ENCODE peak calls at places on chromosomes 13 and 19, in nine cellular contexts. One of them, this sample, is unnamed.
A peak's percentile ranks its signal among the peaks of the same experiment; 100 is the strongest.

GRCh38 chr19:12546903-12547302 is 4.4 kb downstream of the ZNF564 start:
- DNase-seq in HT1080: no peak
- DNase-seq in substantia nigra: no peak
- DNase-seq in AG09309: no peak
- DNase-seq in cerebellum: no peak
- DNase-seq in NCI-H1092: no peak
- DNase-seq in GM19239: no peak
- DNase-seq in MV-4-11: no peak
- DNase-seq in MCF 10A: no peak
- DNase-seq in this sample: no peak

GRCh38 chr19:45630463-45630862 is 8.7 kb downstream of the EML2 start:
- DNase-seq in MV-4-11: peak; percentile 51
- DNase-seq in HT1080: peak; percentile 96
- DNase-seq in MCF 10A: peak; percentile 95
- DNase-seq in AG09309: peak; percentile 87
- DNase-seq in GM19239: no peak
- DNase-seq in substantia nigra: no peak
- DNase-seq in cerebellum: no peak
- DNase-seq in NCI-H1092: no peak
- DNase-seq in this sample: no peak

GRCh38 chr19:11496391-11497163 is 9.1 kb downstream of the ZNF653 start:
- DNase-seq in substantia nigra: no peak
- DNase-seq in MV-4-11: peak; percentile 60
- DNase-seq in MCF 10A: peak; percentile 93
- DNase-seq in NCI-H1092: no peak
- DNase-seq in HT1080: peak; percentile 84
- DNase-seq in cerebellum: no peak
- DNase-seq in AG09309: peak; percentile 55
- DNase-seq in GM19239: no peak
- DNase-seq in this sample: no peak

GRCh38 chr19:35805518-35806102 is 7.0 kb downstream of the PRODH2 start:
- DNase-seq in NCI-H1092: peak; percentile 79
- DNase-seq in cerebellum: no peak
- DNase-seq in MV-4-11: no peak
- DNase-seq in MCF 10A: no peak
- DNase-seq in substantia nigra: no peak
- DNase-seq in HT1080: no peak
- DNase-seq in AG09309: no peak
- DNase-seq in GM19239: no peak
- DNase-seq in this sample: no peak

GRCh38 chr13:20702530-20702929 is 969 bp upstream of the IL17D start:
- DNase-seq in GM19239: no peak
- DNase-seq in cerebellum: no peak
- DNase-seq in substantia nigra: no peak
- DNase-seq in HT1080: no peak
- DNase-seq in MCF 10A: no peak
- DNase-seq in NCI-H1092: no peak
- DNase-seq in MV-4-11: no peak
- DNase-seq in AG09309: no peak
- DNase-seq in this sample: no peak

GRCh38 chr19:57282011-57282636 is 1.8 kb downstream of the ZNF460 start:
- DNase-seq in MV-4-11: no peak
- DNase-seq in cerebellum: no peak
- DNase-seq in GM19239: no peak
- DNase-seq in MCF 10A: peak; percentile 21
- DNase-seq in HT1080: no peak
- DNase-seq in AG09309: no peak
- DNase-seq in NCI-H1092: no peak
- DNase-seq in substantia nigra: no peak
- DNase-seq in this sample: no peak

GRCh38 chr13:48975101-48975925 is at the start of gene FNDC3A:
- DNase-seq in NCI-H1092: peak; percentile 53
- DNase-seq in MCF 10A: peak; percentile 50
- DNase-seq in HT1080: peak; percentile 45
- DNase-seq in cerebellum: peak; percentile 76
- DNase-seq in GM19239: no peak
- DNase-seq in substantia nigra: peak; percentile 24
- DNase-seq in MV-4-11: peak; percentile 58
- DNase-seq in AG09309: no peak
- DNase-seq in this sample: peak; percentile 72

GRCh38 chr13:75329097-75329496 is 152.9 kb downstream of the TBC1D4 start:
- DNase-seq in substantia nigra: no peak
- DNase-seq in GM19239: no peak
- DNase-seq in MCF 10A: no peak
- DNase-seq in NCI-H1092: no peak
- DNase-seq in cerebellum: no peak
- DNase-seq in MV-4-11: no peak
- DNase-seq in AG09309: no peak
- DNase-seq in HT1080: no peak
- DNase-seq in this sample: no peak

GRCh38 chr13:39402221-39402620 is 200.8 kb downstream of the LHFPL6 start:
- DNase-seq in substantia nigra: no peak
- DNase-seq in MCF 10A: no peak
- DNase-seq in AG09309: no peak
- DNase-seq in GM19239: no peak
- DNase-seq in MV-4-11: no peak
- DNase-seq in NCI-H1092: no peak
- DNase-seq in cerebellum: no peak
- DNase-seq in HT1080: no peak
- DNase-seq in this sample: no peak

GRCh38 chr19:15962319-15962718 is 13.5 kb downstream of the OR10H4 start:
- DNase-seq in NCI-H1092: no peak
- DNase-seq in MV-4-11: no peak
- DNase-seq in GM19239: no peak
- DNase-seq in cerebellum: no peak
- DNase-seq in substantia nigra: no peak
- DNase-seq in AG09309: no peak
- DNase-seq in MCF 10A: peak; percentile 12
- DNase-seq in HT1080: no peak
- DNase-seq in this sample: no peak

GRCh38 chr19:3234800-3235199 is 10.3 kb downstream of the CELF5 start:
- DNase-seq in MCF 10A: no peak
- DNase-seq in HT1080: no peak
- DNase-seq in NCI-H1092: no peak
- DNase-seq in substantia nigra: no peak
- DNase-seq in cerebellum: no peak
- DNase-seq in AG09309: no peak
- DNase-seq in GM19239: no peak
- DNase-seq in MV-4-11: no peak
- DNase-seq in this sample: no peak

GRCh38 chr19:58519087-58519354 is 589 bp downstream of the ZBTB45 start:
- DNase-seq in HT1080: peak; percentile 64
- DNase-seq in MCF 10A: peak; percentile 80
- DNase-seq in NCI-H1092: peak; percentile 44
- DNase-seq in GM19239: peak; percentile 41
- DNase-seq in substantia nigra: peak; percentile 47
- DNase-seq in MV-4-11: peak; percentile 71
- DNase-seq in AG09309: peak; percentile 14
- DNase-seq in cerebellum: peak; percentile 58
- DNase-seq in this sample: peak; percentile 73

GRCh38 chr13:113947321-113948033 is 26.4 kb downstream of the C13orf46 start:
- DNase-seq in HT1080: no peak
- DNase-seq in MV-4-11: no peak
- DNase-seq in substantia nigra: peak; percentile 31
- DNase-seq in NCI-H1092: peak; percentile 22
- DNase-seq in AG09309: no peak
- DNase-seq in MCF 10A: peak; percentile 62
- DNase-seq in cerebellum: peak; percentile 32
- DNase-seq in GM19239: no peak
- DNase-seq in this sample: peak; percentile 76

GRCh38 chr19:49486710-49487276 is 615 bp upstream of the RPL13A start:
- DNase-seq in cerebellum: no peak
- DNase-seq in MV-4-11: no peak
- DNase-seq in HT1080: no peak
- DNase-seq in MCF 10A: no peak
- DNase-seq in NCI-H1092: no peak
- DNase-seq in substantia nigra: no peak
- DNase-seq in AG09309: no peak
- DNase-seq in GM19239: no peak
- DNase-seq in this sample: no peak

GRCh38 chr13:97548736-97549135 is 114.8 kb downstream of the RAP2A start:
- DNase-seq in HT1080: no peak
- DNase-seq in MCF 10A: no peak
- DNase-seq in substantia nigra: no peak
- DNase-seq in GM19239: no peak
- DNase-seq in MV-4-11: no peak
- DNase-seq in AG09309: no peak
- DNase-seq in NCI-H1092: no peak
- DNase-seq in cerebellum: no peak
- DNase-seq in this sample: no peak

GRCh38 chr19:48991823-48992570 is 1.1 kb downstream of the GYS1 start:
- DNase-seq in GM19239: no peak
- DNase-seq in MV-4-11: peak; percentile 56
- DNase-seq in MCF 10A: peak; percentile 86
- DNase-seq in AG09309: peak; percentile 45
- DNase-seq in NCI-H1092: no peak
- DNase-seq in HT1080: peak; percentile 81
- DNase-seq in substantia nigra: no peak
- DNase-seq in cerebellum: peak; percentile 59
- DNase-seq in this sample: peak; percentile 87

GRCh38 chr13:114140909-114141255 is 8.5 kb upstream of the RASA3 start:
- DNase-seq in AG09309: no peak
- DNase-seq in MCF 10A: no peak
- DNase-seq in substantia nigra: no peak
- DNase-seq in cerebellum: no peak
- DNase-seq in NCI-H1092: no peak
- DNase-seq in GM19239: no peak
- DNase-seq in HT1080: no peak
- DNase-seq in MV-4-11: peak; percentile 12
- DNase-seq in this sample: no peak

GRCh38 chr13:64457976-64458375 is 2772.2 kb downstream of the PCDH9 start:
- DNase-seq in MCF 10A: peak; percentile 11
- DNase-seq in GM19239: no peak
- DNase-seq in AG09309: peak; percentile 25
- DNase-seq in substantia nigra: no peak
- DNase-seq in NCI-H1092: no peak
- DNase-seq in HT1080: no peak
- DNase-seq in cerebellum: no peak
- DNase-seq in MV-4-11: no peak
- DNase-seq in this sample: no peak

GRCh38 chr13:107866007-107866665 is 349.2 kb downstream of the LIG4 start:
- DNase-seq in HT1080: peak; percentile 37
- DNase-seq in GM19239: no peak
- DNase-seq in NCI-H1092: peak; percentile 77
- DNase-seq in MCF 10A: no peak
- DNase-seq in cerebellum: peak; percentile 25
- DNase-seq in substantia nigra: peak; percentile 19
- DNase-seq in AG09309: no peak
- DNase-seq in MV-4-11: no peak
- DNase-seq in this sample: no peak

GRCh38 chr19:54665530-54665929 is 2.7 kb downstream of the LILRB4 start:
- DNase-seq in GM19239: no peak
- DNase-seq in HT1080: no peak
- DNase-seq in cerebellum: no peak
- DNase-seq in AG09309: no peak
- DNase-seq in NCI-H1092: no peak
- DNase-seq in MCF 10A: no peak
- DNase-seq in substantia nigra: no peak
- DNase-seq in MV-4-11: no peak
- DNase-seq in this sample: no peak

GRCh38 chr19:27964165-27964564 is 1248.8 kb downstream of the UQCRFS1 start:
- DNase-seq in cerebellum: no peak
- DNase-seq in MV-4-11: no peak
- DNase-seq in HT1080: no peak
- DNase-seq in NCI-H1092: no peak
- DNase-seq in substantia nigra: no peak
- DNase-seq in GM19239: no peak
- DNase-seq in AG09309: no peak
- DNase-seq in MCF 10A: no peak
- DNase-seq in this sample: no peak

GRCh38 chr13:50357586-50358118 is 342.4 kb downstream of the KCNRG start:
- DNase-seq in MCF 10A: peak; percentile 61
- DNase-seq in cerebellum: peak; percentile 74
- DNase-seq in AG09309: peak; percentile 59
- DNase-seq in GM19239: no peak
- DNase-seq in HT1080: peak; percentile 68
- DNase-seq in substantia nigra: no peak
- DNase-seq in NCI-H1092: no peak
- DNase-seq in MV-4-11: no peak
- DNase-seq in this sample: peak; percentile 88

GRCh38 chr19:16225279-16226183 is 27.8 kb downstream of the AP1M1 start:
- DNase-seq in MCF 10A: no peak
- DNase-seq in MV-4-11: no peak
- DNase-seq in HT1080: no peak
- DNase-seq in cerebellum: no peak
- DNase-seq in NCI-H1092: no peak
- DNase-seq in AG09309: no peak
- DNase-seq in substantia nigra: no peak
- DNase-seq in GM19239: no peak
- DNase-seq in this sample: no peak

GRCh38 chr13:23621316-23621645 is 51.1 kb downstream of the TNFRSF19 start:
- DNase-seq in cerebellum: no peak
- DNase-seq in substantia nigra: no peak
- DNase-seq in AG09309: peak; percentile 45
- DNase-seq in MV-4-11: no peak
- DNase-seq in NCI-H1092: no peak
- DNase-seq in HT1080: peak; percentile 90
- DNase-seq in MCF 10A: peak; percentile 53
- DNase-seq in GM19239: no peak
- DNase-seq in this sample: no peak